ENCODE peak calls at places on chromosomes 1 and 21, in eight cellular contexts. One of them, this sample, is unnamed.

GRCh38 chr1:94648225-94649007 is 106.9 kb upstream of the F3 start:
- DNase-seq in hepatocyte: peak; percentile 71
- DNase-seq in neural crest cell: no peak
- DNase-seq in NCI-H1436: no peak
- DNase-seq in adrenal gland: peak; percentile 87
- DNase-seq in Peyer's patch: peak; percentile 54
- DNase-seq in AML-193: no peak
- DNase-seq in T1000: peak; percentile 44
- DNase-seq in this sample: no peak

GRCh38 chr1:216846339-216846738 is 123.1 kb upstream of the ESRRG start:
- DNase-seq in T1000: no peak
- DNase-seq in Peyer's patch: no peak
- DNase-seq in hepatocyte: no peak
- DNase-seq in NCI-H1436: no peak
- DNase-seq in neural crest cell: no peak
- DNase-seq in AML-193: no peak
- DNase-seq in adrenal gland: no peak
- DNase-seq in this sample: no peak

GRCh38 chr1:204417231-204417997 is 5.8 kb upstream of the PPP1R15B start:
- DNase-seq in Peyer's patch: peak; percentile 67
- DNase-seq in T1000: peak; percentile 80
- DNase-seq in hepatocyte: peak; percentile 91
- DNase-seq in AML-193: peak; percentile 73
- DNase-seq in neural crest cell: no peak
- DNase-seq in adrenal gland: peak; percentile 93
- DNase-seq in NCI-H1436: no peak
- DNase-seq in this sample: peak; percentile 69

GRCh38 chr21:45880097-45881068 is 101.2 kb upstream of the COL6A1 start:
- DNase-seq in AML-193: peak; percentile 59
- DNase-seq in hepatocyte: peak; percentile 81
- DNase-seq in adrenal gland: peak; percentile 80
- DNase-seq in neural crest cell: peak; percentile 72
- DNase-seq in Peyer's patch: peak; percentile 66
- DNase-seq in T1000: no peak
- DNase-seq in NCI-H1436: peak; percentile 44
- DNase-seq in this sample: peak; percentile 83

GRCh38 chr1:31617218-31617916 is at the start of gene HCRTR1:
- DNase-seq in hepatocyte: peak; percentile 3
- DNase-seq in adrenal gland: no peak
- DNase-seq in T1000: no peak
- DNase-seq in Peyer's patch: no peak
- DNase-seq in neural crest cell: no peak
- DNase-seq in AML-193: no peak
- DNase-seq in NCI-H1436: no peak
- DNase-seq in this sample: no peak

GRCh38 chr21:41953831-41954653 is at the start of gene C2CD2:
- DNase-seq in Peyer's patch: peak; percentile 72
- DNase-seq in AML-193: peak; percentile 43
- DNase-seq in hepatocyte: peak; percentile 79
- DNase-seq in adrenal gland: peak; percentile 80
- DNase-seq in NCI-H1436: peak; percentile 37
- DNase-seq in T1000: peak; percentile 68
- DNase-seq in neural crest cell: peak; percentile 37
- DNase-seq in this sample: peak; percentile 92

GRCh38 chr1:173208868-173209267 is 1.7 kb upstream of the TNFSF4 start:
- DNase-seq in NCI-H1436: no peak
- DNase-seq in adrenal gland: no peak
- DNase-seq in hepatocyte: no peak
- DNase-seq in neural crest cell: no peak
- DNase-seq in Peyer's patch: no peak
- DNase-seq in AML-193: no peak
- DNase-seq in T1000: no peak
- DNase-seq in this sample: no peak

GRCh38 chr1:201223852-201224670 is 33.4 kb downstream of the IGFN1 start:
- DNase-seq in neural crest cell: no peak
- DNase-seq in NCI-H1436: no peak
- DNase-seq in Peyer's patch: no peak
- DNase-seq in T1000: no peak
- DNase-seq in hepatocyte: no peak
- DNase-seq in AML-193: no peak
- DNase-seq in adrenal gland: peak; percentile 29
- DNase-seq in this sample: no peak

GRCh38 chr1:31830065-31830464 is 14.2 kb upstream of the SPOCD1 start:
- DNase-seq in adrenal gland: no peak
- DNase-seq in NCI-H1436: no peak
- DNase-seq in Peyer's patch: no peak
- DNase-seq in neural crest cell: no peak
- DNase-seq in AML-193: no peak
- DNase-seq in hepatocyte: no peak
- DNase-seq in T1000: no peak
- DNase-seq in this sample: no peak

GRCh38 chr1:43885311-43885801 is 48.2 kb upstream of the ARTN start:
- DNase-seq in adrenal gland: no peak
- DNase-seq in T1000: no peak
- DNase-seq in AML-193: no peak
- DNase-seq in neural crest cell: no peak
- DNase-seq in Peyer's patch: no peak
- DNase-seq in NCI-H1436: peak; percentile 34
- DNase-seq in hepatocyte: peak; percentile 34
- DNase-seq in this sample: no peak

GRCh38 chr21:43345746-43346409 is 81.1 kb downstream of the SIK1 start:
- DNase-seq in adrenal gland: no peak
- DNase-seq in AML-193: no peak
- DNase-seq in hepatocyte: peak; percentile 80
- DNase-seq in neural crest cell: no peak
- DNase-seq in NCI-H1436: no peak
- DNase-seq in Peyer's patch: no peak
- DNase-seq in T1000: peak; percentile 55
- DNase-seq in this sample: peak; percentile 85